ENCODE peak calls at places on chromosome 13, in eight cellular contexts. D, A, O, N, H, B, Q and R are unnamed samples.

GRCh38 chr13:90868321-90868920 is 479.1 kb upstream of the MIR17HG start:
- DNase-seq in D (peak), A (no peak), O (no peak), N (peak), H (no peak), B (no peak), Q (no peak), R (no peak)

GRCh38 chr13:73876323-73876722 is 257.9 kb downstream of the KLF12 start:
- DNase-seq in D (no peak), A (no peak), O (no peak), N (no peak), H (no peak), B (no peak), Q (no peak), R (no peak)

GRCh38 chr13:81929988-81930387 is 1589.1 kb upstream of the SPRY2 start:
- DNase-seq in D (no peak), A (no peak), O (no peak), N (peak), H (no peak), B (no peak), Q (peak), R (no peak)

GRCh38 chr13:49488563-49488962 is 7.2 kb upstream of the PHF11 start:
- DNase-seq in D (no peak), A (no peak), O (no peak), N (no peak), H (no peak), B (no peak), Q (no peak), R (no peak)

GRCh38 chr13:100203696-100204367 is 114.9 kb downstream of the PCCA start:
- DNase-seq in D (no peak), A (no peak), O (no peak), N (no peak), H (no peak), B (no peak), Q (no peak), R (no peak)

GRCh38 chr13:105530468-105530867 is 1005.0 kb downstream of the EFNB2 start:
- DNase-seq in D (no peak), A (no peak), O (no peak), N (no peak), H (no peak), B (no peak), Q (no peak), R (no peak)

GRCh38 chr13:73064991-73065390 is 6.2 kb downstream of the KLF5 start:
- DNase-seq in D (no peak), A (no peak), O (no peak), N (no peak), H (no peak), B (no peak), Q (no peak), R (no peak)

GRCh38 chr13:39590466-39591036 is 12.4 kb downstream of the LHFPL6 start:
- DNase-seq in D (no peak), A (no peak), O (no peak), N (no peak), H (no peak), B (no peak), Q (no peak), R (no peak)

GRCh38 chr13:44383945-44384344 is 10.3 kb downstream of the SERP2 start:
- DNase-seq in D (no peak), A (no peak), O (no peak), N (no peak), H (no peak), B (no peak), Q (peak), R (no peak)

GRCh38 chr13:102721800-102722231 is 27.0 kb upstream of the METTL21C start:
- DNase-seq in D (no peak), A (peak), O (peak), N (peak), H (no peak), B (peak), Q (peak), R (no peak)

GRCh38 chr13:78881054-78881453 is 222.1 kb upstream of the OBI1 start:
- DNase-seq in D (no peak), A (no peak), O (no peak), N (no peak), H (no peak), B (no peak), Q (no peak), R (no peak)

GRCh38 chr13:52455677-52456041 is 381 bp downstream of the CKAP2 start:
- DNase-seq in D (peak), A (peak), O (peak), N (peak), H (peak), B (peak), Q (peak), R (peak)

GRCh38 chr13:27171244-27171829 is at the start of gene USP12:
- DNase-seq in D (no peak), A (peak), O (no peak), N (no peak), H (no peak), B (no peak), Q (no peak), R (no peak)

GRCh38 chr13:27172495-27172842 is 858 bp upstream of the USP12 start:
- DNase-seq in D (no peak), A (no peak), O (no peak), N (peak), H (no peak), B (no peak), Q (no peak), R (no peak)

GRCh38 chr13:79307433-79307861 is 98.6 kb downstream of the RBM26 start:
- DNase-seq in D (no peak), A (no peak), O (no peak), N (no peak), H (no peak), B (no peak), Q (no peak), R (no peak)

GRCh38 chr13:100428966-100429365 is 159.6 kb downstream of the GGACT start:
- DNase-seq in D (no peak), A (no peak), O (no peak), N (no peak), H (no peak), B (no peak), Q (no peak), R (no peak)

GRCh38 chr13:24097667-24098066 is 62.9 kb upstream of the SPATA13 start:
- DNase-seq in D (no peak), A (no peak), O (no peak), N (no peak), H (no peak), B (no peak), Q (no peak), R (peak)